ENCODE peak calls at places on chromosome 7, in six cellular contexts. P, Z, U, Y, K and I are unnamed samples.

GRCh38 chr7:122145937-122146336 is 1.9 kb upstream of the AASS start:
- DNase-seq in K (no peak), Z (no peak), Y (no peak), U (no peak), P (no peak), I (no peak)

GRCh38 chr7:65609131-65609530 is 235.5 kb downstream of the ZNF92 start:
- DNase-seq in U (no peak), Y (no peak), K (no peak), Z (no peak), P (no peak), I (no peak)

GRCh38 chr7:151167197-151167911 is at the start of gene GBX1:
- DNase-seq in P (no peak), Y (no peak), U (no peak), K (no peak), Z (no peak), I (peak)

GRCh38 chr7:66007232-66007631 is 25.2 kb upstream of the GUSB start:
- DNase-seq in Y (no peak), Z (no peak), P (no peak), U (no peak), K (no peak), I (no peak)

GRCh38 chr7:131011976-131012375 is 278.0 kb upstream of the KLF14 start:
- DNase-seq in U (no peak), Z (peak), P (no peak), K (no peak), Y (no peak), I (no peak)

GRCh38 chr7:69399038-69399800 is 199.1 kb upstream of the AUTS2 start:
- DNase-seq in Z (no peak), Y (no peak), K (no peak), U (peak), P (no peak), I (no peak)

GRCh38 chr7:29017666-29018065 is 59.5 kb upstream of the TRIL start:
- DNase-seq in Y (no peak), K (no peak), P (no peak), U (no peak), Z (no peak), I (no peak)

GRCh38 chr7:87058739-87059524 is 522 bp downstream of the ELAPOR2 start:
- DNase-seq in K (no peak), Y (no peak), Z (no peak), P (no peak), U (peak), I (peak)

GRCh38 chr7:20331912-20332317 is 1.2 kb downstream of the ITGB8 start:
- DNase-seq in Z (no peak), K (no peak), P (no peak), Y (no peak), U (no peak), I (no peak)

GRCh38 chr7:101986335-101986734 is 168.9 kb downstream of the CUX1 start:
- DNase-seq in U (no peak), P (no peak), Z (no peak), Y (no peak), K (no peak), I (no peak)

GRCh38 chr7:73815436-73815835 is 15.4 kb upstream of the CLDN4 start:
- DNase-seq in K (no peak), U (no peak), Z (no peak), P (no peak), Y (no peak), I (no peak)

GRCh38 chr7:108650487-108650886 is 80.8 kb downstream of the DNAJB9 start:
- DNase-seq in U (no peak), Y (no peak), P (no peak), Z (no peak), K (no peak), I (no peak)

GRCh38 chr7:116356979-116357378 is 142.6 kb upstream of the CAV2 start:
- DNase-seq in Y (no peak), U (no peak), K (no peak), P (no peak), Z (no peak), I (no peak)

GRCh38 chr7:95322396-95322795 is 1.9 kb downstream of the PON1 start:
- DNase-seq in K (no peak), P (no peak), Z (no peak), U (no peak), Y (no peak), I (no peak)

GRCh38 chr7:154776350-154776749 is 226.6 kb downstream of the PAXIP1 start:
- DNase-seq in K (no peak), U (no peak), P (no peak), Y (no peak), Z (no peak), I (no peak)

GRCh38 chr7:36006656-36007229 is 146.3 kb upstream of the EEPD1 start:
- DNase-seq in U (no peak), Z (no peak), P (no peak), Y (no peak), K (no peak), I (no peak)